ENCODE peak calls at places on chromosomes 6 and 20, in eight cellular contexts. A is colonic mucosa, E is pancreas, Q is H1, M is stomach, V is breast epithelium, J is H9, G is K562. I is an unnamed sample.

GRCh38 chr6:53524455-53524815 is 20.5 kb downstream of the GCLC start:
- DNase-seq in A (no peak), E (no peak), Q (no peak), M (no peak), V (no peak), J (no peak), G (no peak), I (no peak)

GRCh38 chr6:166106076-166106686 is 61.5 kb downstream of the TBXT start:
- DNase-seq in A (peak; percentile 68), E (peak; percentile 38), Q (no peak), M (peak; percentile 81), V (peak; percentile 71), J (peak; percentile 67), G (peak; percentile 75), I (peak; percentile 65)

GRCh38 chr20:40952231-40952630 is 76.4 kb upstream of the TOP1 start:
- DNase-seq in A (no peak), E (no peak), Q (no peak), M (no peak), V (no peak), J (no peak), G (no peak), I (no peak)

GRCh38 chr20:51362254-51362653 is 180.3 kb downstream of the NFATC2 start:
- DNase-seq in A (no peak), E (no peak), Q (no peak), M (no peak), V (no peak), J (no peak), G (no peak), I (no peak)

GRCh38 chr20:3436864-3437574 is 29.6 kb upstream of the DNAAF9 start:
- DNase-seq in A (no peak), E (no peak), Q (no peak), M (no peak), V (no peak), J (no peak), G (no peak), I (no peak)

GRCh38 chr6:144581807-144582537 is 296.8 kb downstream of the UTRN start:
- DNase-seq in A (peak; percentile 32), E (no peak), Q (no peak), M (no peak), V (no peak), J (peak; percentile 30), G (peak; percentile 66), I (no peak)

GRCh38 chr20:36527331-36528125 is 13.8 kb upstream of the MYL9 start:
- DNase-seq in A (no peak), E (peak; percentile 58), Q (no peak), M (no peak), V (no peak), J (no peak), G (no peak), I (no peak)

GRCh38 chr6:72826744-72827438 is 205.0 kb downstream of the KCNQ5 start:
- DNase-seq in A (no peak), E (no peak), Q (no peak), M (no peak), V (no peak), J (no peak), G (no peak), I (no peak)

GRCh38 chr6:44286285-44286565 is 16.0 kb downstream of the TMEM151B start:
- DNase-seq in A (no peak), E (no peak), Q (no peak), M (no peak), V (no peak), J (no peak), G (no peak), I (no peak)

GRCh38 chr6:29627762-29628418 is 5.1 kb downstream of the GABBR1 start:
- DNase-seq in A (peak; percentile 60), E (peak; percentile 56), Q (peak; percentile 81), M (peak; percentile 52), V (no peak), J (peak; percentile 94), G (peak; percentile 94), I (peak; percentile 48)

GRCh38 chr6:69957990-69958559 is 91.7 kb downstream of the COL19A1 start:
- DNase-seq in A (no peak), E (no peak), Q (no peak), M (no peak), V (no peak), J (no peak), G (no peak), I (no peak)
- TF ChIP-seq CTCF in A (no peak), E (no peak), Q (no peak), M (no peak), V (no peak), J (no peak), G (no peak), I (no peak)

GRCh38 chr6:68497927-68498326 is 137.2 kb upstream of the ADGRB3 start:
- DNase-seq in A (no peak), E (no peak), Q (no peak), M (no peak), V (no peak), J (no peak), G (no peak), I (no peak)
- H3K27ac ChIP-seq in A (no peak overlapping the region), E (no peak overlapping the region), Q (no peak overlapping the region), M (no peak overlapping the region), V (no peak overlapping the region), J (no peak overlapping the region), G (no peak overlapping the region), I (no peak overlapping the region)

GRCh38 chr6:4488389-4488788 is 287.8 kb upstream of the CDYL start:
- DNase-seq in A (no peak), E (no peak), Q (no peak), M (no peak), V (no peak), J (no peak), G (no peak), I (no peak)
- H3K9me3 ChIP-seq in A (no peaks in the 10 kb centered on the region), E (no peaks in the 10 kb centered on the region), Q (peaks cover 5% of the 10 kb centered on the region), M (peaks cover 14% of the 10 kb centered on the region), V (peaks cover 11% of the 10 kb centered on the region), J (no peaks in the 10 kb centered on the region), G (peaks cover 6% of the 10 kb centered on the region), I (peaks cover 10% of the 10 kb centered on the region)

DNA sequence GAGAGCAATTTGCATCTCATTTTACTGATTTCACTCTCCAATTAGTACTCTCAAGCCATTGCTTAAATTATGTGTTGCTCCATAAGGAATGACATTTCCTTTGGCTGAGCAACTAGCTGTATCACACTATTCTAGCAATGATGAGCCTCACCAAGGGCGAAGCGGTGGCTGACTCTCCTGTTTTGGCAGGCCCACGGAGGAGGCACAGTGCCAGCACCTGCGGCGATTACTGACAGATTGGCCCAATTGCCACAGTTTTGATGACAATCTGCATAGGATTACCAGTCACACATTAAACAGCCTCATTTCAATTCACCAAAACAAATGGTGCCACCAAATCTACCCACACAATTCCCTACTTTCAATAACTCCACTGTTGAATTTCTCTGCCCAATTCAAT is 286.9 kb downstream of the PTPRK start:
- DNase-seq in A (no peak), E (no peak), Q (no peak), M (no peak), V (no peak), J (no peak), G (no peak), I (no peak)
- TF ChIP-seq CTCF in A (no peak), E (no peak), Q (no peak), M (no peak), V (no peak), J (no peak), G (no peak), I (no peak)

GRCh38 chr20:47785321-47785899 is at the start of gene SULF2:
- DNase-seq in A (peak; percentile 70), E (no peak), Q (no peak), M (peak; percentile 32), V (no peak), J (no peak), G (no peak), I (no peak)
- H3K27ac ChIP-seq in A (peak within 1 kb of the TSS; percentile 82), E (no peak within 1 kb of the TSS), Q (no peak within 1 kb of the TSS), M (peak within 1 kb of the TSS; percentile 80), V (peak within 1 kb of the TSS; percentile 84), J (no peak within 1 kb of the TSS), G (no peak within 1 kb of the TSS), I (no peak within 1 kb of the TSS)

DNA sequence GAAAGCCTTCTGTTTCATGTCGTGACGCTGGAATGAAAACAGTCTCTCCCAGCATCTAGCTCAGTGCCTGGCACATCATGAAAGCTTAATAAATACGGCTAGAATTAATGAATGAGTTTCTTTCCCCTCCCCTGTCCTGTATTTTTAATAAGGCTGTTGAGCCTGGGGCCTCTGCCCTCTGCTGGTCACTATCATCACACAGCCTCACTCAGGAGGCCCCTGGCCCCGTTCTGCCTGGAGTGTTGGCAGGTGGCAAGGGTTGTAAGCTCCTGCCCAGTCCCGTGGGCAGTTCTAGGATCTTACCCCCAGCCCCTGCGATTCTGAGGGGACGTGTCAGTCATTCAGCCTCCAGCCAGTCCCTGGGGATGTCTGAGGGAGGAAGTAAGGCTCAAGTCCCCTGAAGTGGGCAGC is 41.4 kb downstream of the PHACTR3 start:
- DNase-seq in A (peak; percentile 4), E (no peak), Q (no peak), M (no peak), V (no peak), J (peak; percentile 29), G (no peak), I (no peak)
- H3K9me3 ChIP-seq in A (no peaks in the 10 kb centered on the region), E (no peaks in the 10 kb centered on the region), Q (peaks cover 88% of the 10 kb centered on the region), M (peaks cover 9% of the 10 kb centered on the region), V (no peaks in the 10 kb centered on the region), J (peaks cover 24% of the 10 kb centered on the region), G (no peaks in the 10 kb centered on the region), I (no peaks in the 10 kb centered on the region)

DNA sequence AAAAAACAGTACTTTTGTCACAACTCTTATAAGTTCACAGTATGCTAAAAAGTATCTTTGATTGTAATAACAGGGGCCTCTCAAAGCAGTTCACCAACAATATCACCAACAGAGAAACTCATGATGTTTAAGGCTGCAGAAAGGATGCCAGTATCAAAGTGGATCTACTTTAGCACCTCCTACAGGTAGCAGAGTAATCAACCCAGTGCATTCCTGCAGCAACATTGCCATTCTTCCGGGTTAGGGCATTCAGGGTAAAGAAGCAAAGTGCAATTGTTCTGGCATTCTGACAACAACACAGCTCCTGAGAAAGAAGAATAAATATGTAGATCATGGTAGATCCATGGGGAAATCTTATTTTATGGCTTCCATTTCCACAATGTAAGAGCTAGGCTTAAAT is 7.6 kb upstream of the SLC17A4 start:
- DNase-seq in A (peak; percentile 59), E (no peak), Q (no peak), M (no peak), V (no peak), J (no peak), G (no peak), I (no peak)
- TF ChIP-seq CTCF in A (no peak), E (no peak), Q (no peak), M (no peak), V (no peak), J (peak; percentile 62), G (no peak), I (no peak)

I was measured in CD4-positive, alpha-beta T cell.